ENCODE peak calls at places on chromosomes 2 and 18, in four cellular contexts. One of them, this sample, is unnamed.

GRCh38 chr2:158529379-158530110 is 72.8 kb downstream of the PKP4 start:
- DNase-seq in nephron progenitor cell: no peak
- DNase-seq in astrocyte: peak
- DNase-seq in AG10803: peak
- DNase-seq in this sample: peak

GRCh38 chr18:68150976-68151375 is 563.9 kb downstream of the TMX3 start:
- DNase-seq in nephron progenitor cell: no peak
- DNase-seq in AG10803: no peak
- DNase-seq in astrocyte: no peak
- DNase-seq in this sample: no peak

GRCh38 chr2:182852090-182852489 is 14.3 kb downstream of the FRZB start:
- DNase-seq in astrocyte: no peak
- DNase-seq in nephron progenitor cell: peak
- DNase-seq in AG10803: no peak
- DNase-seq in this sample: no peak

GRCh38 chr2:42021490-42021889 is 26.3 kb upstream of the PKDCC start:
- DNase-seq in astrocyte: peak
- DNase-seq in nephron progenitor cell: no peak
- DNase-seq in AG10803: peak
- DNase-seq in this sample: no peak

GRCh38 chr18:26279428-26279827 is 53.2 kb downstream of the TAF4B start:
- DNase-seq in nephron progenitor cell: no peak
- DNase-seq in astrocyte: no peak
- DNase-seq in AG10803: no peak
- DNase-seq in this sample: no peak

GRCh38 chr2:96260404-96261260 is 5.2 kb downstream of the TMEM127 start:
- DNase-seq in astrocyte: peak
- DNase-seq in nephron progenitor cell: peak
- DNase-seq in AG10803: peak
- DNase-seq in this sample: peak

GRCh38 chr2:23523651-23524260 is 138.8 kb downstream of the KLHL29 start:
- DNase-seq in AG10803: peak
- DNase-seq in astrocyte: peak
- DNase-seq in nephron progenitor cell: peak
- DNase-seq in this sample: no peak

GRCh38 chr2:238504181-238504711 is 77.5 kb downstream of the ASB1 start:
- DNase-seq in AG10803: no peak
- DNase-seq in nephron progenitor cell: no peak
- DNase-seq in astrocyte: no peak
- DNase-seq in this sample: no peak

GRCh38 chr18:489244-490023 is 11.1 kb downstream of the COLEC12 start:
- DNase-seq in astrocyte: peak
- DNase-seq in nephron progenitor cell: no peak
- DNase-seq in AG10803: peak
- DNase-seq in this sample: peak

GRCh38 chr2:218294430-218294999 is 2.2 kb upstream of the TMBIM1 start:
- DNase-seq in AG10803: no peak
- DNase-seq in nephron progenitor cell: no peak
- DNase-seq in astrocyte: no peak
- DNase-seq in this sample: no peak

GRCh38 chr2:37827911-37828411 is 97.1 kb upstream of the RMDN2 start:
- DNase-seq in astrocyte: peak
- DNase-seq in AG10803: peak
- DNase-seq in nephron progenitor cell: no peak
- DNase-seq in this sample: peak

GRCh38 chr2:61585383-61585782 is 47.2 kb upstream of the XPO1 start:
- DNase-seq in nephron progenitor cell: no peak
- DNase-seq in AG10803: no peak
- DNase-seq in astrocyte: no peak
- DNase-seq in this sample: no peak

GRCh38 chr2:48849770-48850169 is 94.2 kb upstream of the LHCGR start:
- DNase-seq in astrocyte: peak
- DNase-seq in nephron progenitor cell: no peak
- DNase-seq in AG10803: peak
- DNase-seq in this sample: no peak

GRCh38 chr2:201182650-201183372 is at the start of gene CASP10:
- DNase-seq in AG10803: peak
- DNase-seq in astrocyte: peak
- DNase-seq in nephron progenitor cell: no peak
- DNase-seq in this sample: peak

GRCh38 chr18:38052879-38053590 is 487.4 kb upstream of the CELF4 start:
- DNase-seq in AG10803: no peak
- DNase-seq in nephron progenitor cell: no peak
- DNase-seq in astrocyte: no peak
- DNase-seq in this sample: no peak

GRCh38 chr2:120287183-120288015 is 34.7 kb downstream of the RALB start:
- DNase-seq in AG10803: peak
- DNase-seq in astrocyte: peak
- DNase-seq in nephron progenitor cell: no peak
- DNase-seq in this sample: peak

GRCh38 chr2:187324631-187325030 is 123.4 kb downstream of the CALCRL start:
- DNase-seq in AG10803: no peak
- DNase-seq in nephron progenitor cell: no peak
- DNase-seq in astrocyte: no peak
- DNase-seq in this sample: no peak

GRCh38 chr2:19146867-19147266 is 211.6 kb downstream of the OSR1 start:
- DNase-seq in astrocyte: no peak
- DNase-seq in nephron progenitor cell: no peak
- DNase-seq in AG10803: no peak
- DNase-seq in this sample: no peak

GRCh38 chr2:35503738-35504160 is 851.8 kb upstream of the CRIM1 start:
- DNase-seq in AG10803: no peak
- DNase-seq in nephron progenitor cell: no peak
- DNase-seq in astrocyte: peak
- DNase-seq in this sample: no peak

GRCh38 chr18:59453468-59453961 is 94.5 kb upstream of the LMAN1 start:
- DNase-seq in nephron progenitor cell: no peak
- DNase-seq in astrocyte: no peak
- DNase-seq in AG10803: no peak
- DNase-seq in this sample: no peak

GRCh38 chr2:8796878-8797550 is 40.4 kb downstream of the KIDINS220 start:
- DNase-seq in nephron progenitor cell: no peak
- DNase-seq in AG10803: no peak
- DNase-seq in astrocyte: no peak
- DNase-seq in this sample: no peak

GRCh38 chr2:69975136-69975852 is 13.9 kb upstream of the ASPRV1 start:
- DNase-seq in astrocyte: no peak
- DNase-seq in nephron progenitor cell: no peak
- DNase-seq in AG10803: no peak
- DNase-seq in this sample: no peak

GRCh38 chr2:39243469-39244123 is at the start of gene CDKL4:
- DNase-seq in astrocyte: no peak
- DNase-seq in AG10803: no peak
- DNase-seq in nephron progenitor cell: no peak
- DNase-seq in this sample: peak

GRCh38 chr2:239735131-239735828 is 289.9 kb downstream of the NDUFA10 start:
- DNase-seq in astrocyte: no peak
- DNase-seq in AG10803: peak
- DNase-seq in nephron progenitor cell: peak
- DNase-seq in this sample: no peak

GRCh38 chr2:40178971-40179370 is 272.9 kb downstream of the SLC8A1 start:
- DNase-seq in nephron progenitor cell: no peak
- DNase-seq in AG10803: peak
- DNase-seq in astrocyte: no peak
- DNase-seq in this sample: peak

GRCh38 chr18:3293196-3293951 is 31.4 kb downstream of the MYL12B start:
- DNase-seq in AG10803: no peak
- DNase-seq in nephron progenitor cell: no peak
- DNase-seq in astrocyte: no peak
- DNase-seq in this sample: no peak

GRCh38 chr18:3294435-3295080 is 32.6 kb downstream of the MYL12B start:
- DNase-seq in nephron progenitor cell: no peak
- DNase-seq in AG10803: no peak
- DNase-seq in astrocyte: peak
- DNase-seq in this sample: peak

GRCh38 chr18:3297025-3297984 is 35.4 kb downstream of the MYL12B start:
- DNase-seq in nephron progenitor cell: peak
- DNase-seq in astrocyte: peak
- DNase-seq in AG10803: peak
- DNase-seq in this sample: peak
- TF ChIP-seq CTCF in nephron progenitor cell: peak
- TF ChIP-seq CTCF in astrocyte: peak
- TF ChIP-seq CTCF in AG10803: peak
- TF ChIP-seq CTCF in this sample: peak

GRCh38 chr18:55322176-55322735 is 265.7 kb downstream of the TCF4 start:
- DNase-seq in astrocyte: peak
- DNase-seq in AG10803: peak
- DNase-seq in nephron progenitor cell: peak
- DNase-seq in this sample: peak
- TF ChIP-seq CTCF in astrocyte: no peak
- TF ChIP-seq CTCF in AG10803: peak
- TF ChIP-seq CTCF in nephron progenitor cell: no peak
- TF ChIP-seq CTCF in this sample: peak

GRCh38 chr2:116057538-116057937 is 1615.1 kb downstream of the DPP10 start:
- DNase-seq in nephron progenitor cell: no peak
- DNase-seq in astrocyte: no peak
- DNase-seq in AG10803: no peak
- DNase-seq in this sample: no peak
- TF ChIP-seq CTCF in nephron progenitor cell: no peak
- TF ChIP-seq CTCF in astrocyte: no peak
- TF ChIP-seq CTCF in AG10803: no peak
- TF ChIP-seq CTCF in this sample: no peak

DNA sequence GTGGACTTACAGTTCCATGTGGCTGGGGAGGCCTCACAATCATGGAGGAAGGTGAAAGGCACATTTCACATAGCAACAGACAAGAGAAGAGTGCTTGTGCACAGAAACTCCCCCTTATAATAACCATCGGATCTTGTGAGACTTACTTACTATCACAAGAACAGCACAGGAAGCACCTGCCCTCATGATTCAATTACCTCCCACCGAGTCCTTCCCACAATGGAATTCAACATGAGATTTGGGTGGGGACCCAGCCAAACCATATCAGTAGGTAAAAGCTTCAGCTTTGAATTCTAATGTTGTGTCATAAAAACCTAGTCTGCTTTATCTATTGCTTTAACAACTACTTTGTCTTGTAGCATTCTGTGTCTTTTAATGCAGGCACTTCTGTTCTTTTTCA is 140.4 kb upstream of the PIK3C3 start:
- DNase-seq in nephron progenitor cell: no peak
- DNase-seq in astrocyte: peak
- DNase-seq in AG10803: no peak
- DNase-seq in this sample: no peak
- TF ChIP-seq CTCF in nephron progenitor cell: no peak
- TF ChIP-seq CTCF in astrocyte: no peak
- TF ChIP-seq CTCF in AG10803: no peak
- TF ChIP-seq CTCF in this sample: no peak

GRCh38 chr2:72803151-72803550 is 22.7 kb downstream of the EXOC6B start:
- DNase-seq in nephron progenitor cell: no peak
- DNase-seq in astrocyte: peak
- DNase-seq in AG10803: peak
- DNase-seq in this sample: no peak

GRCh38 chr2:72800491-72800890 is 25.3 kb downstream of the EXOC6B start:
- DNase-seq in AG10803: no peak
- DNase-seq in nephron progenitor cell: no peak
- DNase-seq in astrocyte: no peak
- DNase-seq in this sample: no peak

GRCh38 chr2:72809095-72809494 is 16.7 kb downstream of the EXOC6B start:
- DNase-seq in nephron progenitor cell: no peak
- DNase-seq in AG10803: no peak
- DNase-seq in astrocyte: no peak
- DNase-seq in this sample: no peak

GRCh38 chr2:72806280-72806955 is 19.4 kb downstream of the EXOC6B start:
- DNase-seq in astrocyte: peak
- DNase-seq in AG10803: peak
- DNase-seq in nephron progenitor cell: no peak
- DNase-seq in this sample: no peak

DNA sequence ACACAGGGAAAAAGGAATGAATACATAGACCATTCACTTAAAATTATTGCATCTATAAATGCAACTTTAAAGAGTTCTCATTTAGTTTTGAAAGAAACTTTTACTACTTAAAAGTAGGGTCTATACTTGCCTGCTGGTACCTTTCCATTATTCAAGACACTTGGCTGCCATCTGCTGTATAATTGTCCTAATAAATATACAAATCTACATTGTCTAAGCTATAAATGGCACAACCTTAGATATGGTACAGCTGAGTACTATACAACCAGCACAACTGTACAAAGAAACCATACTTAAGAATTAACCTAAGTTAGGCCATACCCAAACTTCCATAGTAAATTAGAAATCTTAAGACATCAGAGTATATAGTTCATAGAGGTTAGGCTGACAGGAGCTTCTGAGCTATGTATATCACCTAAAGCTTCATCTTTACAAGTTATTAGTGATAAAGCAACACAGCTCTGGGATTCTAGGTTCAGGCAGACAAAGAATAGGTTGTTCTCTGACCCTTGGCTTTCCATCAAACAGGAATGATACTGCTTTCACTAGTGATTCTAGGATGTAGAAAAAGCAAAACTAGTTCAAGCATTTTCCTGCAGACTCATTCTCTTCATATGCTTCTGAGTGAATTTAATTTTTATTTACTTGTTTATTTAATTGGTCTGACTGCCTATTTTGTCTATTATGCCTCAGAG is 22.1 kb downstream of the EXOC6B start:
- DNase-seq in nephron progenitor cell: no peak
- DNase-seq in AG10803: no peak
- DNase-seq in astrocyte: no peak
- DNase-seq in this sample: no peak
- TF ChIP-seq CTCF in nephron progenitor cell: no peak
- TF ChIP-seq CTCF in AG10803: no peak
- TF ChIP-seq CTCF in astrocyte: no peak
- TF ChIP-seq CTCF in this sample: no peak

GRCh38 chr2:121858847-121859246 is 103.4 kb downstream of the TSN start:
- DNase-seq in AG10803: no peak
- DNase-seq in nephron progenitor cell: no peak
- DNase-seq in astrocyte: no peak
- DNase-seq in this sample: no peak

GRCh38 chr2:121855456-121855985 is 100.1 kb downstream of the TSN start:
- DNase-seq in AG10803: no peak
- DNase-seq in astrocyte: no peak
- DNase-seq in nephron progenitor cell: no peak
- DNase-seq in this sample: no peak

GRCh38 chr2:121858406-121858805 is 103.0 kb downstream of the TSN start:
- DNase-seq in astrocyte: no peak
- DNase-seq in AG10803: peak
- DNase-seq in nephron progenitor cell: no peak
- DNase-seq in this sample: peak

GRCh38 chr2:121860033-121860810 is 104.8 kb downstream of the TSN start:
- DNase-seq in nephron progenitor cell: no peak
- DNase-seq in AG10803: peak
- DNase-seq in astrocyte: peak
- DNase-seq in this sample: peak

GRCh38 chr2:121856358-121856757 is 100.9 kb downstream of the TSN start:
- DNase-seq in nephron progenitor cell: no peak
- DNase-seq in astrocyte: no peak
- DNase-seq in AG10803: no peak
- DNase-seq in this sample: no peak
- TF ChIP-seq CTCF in nephron progenitor cell: no peak
- TF ChIP-seq CTCF in astrocyte: no peak
- TF ChIP-seq CTCF in AG10803: no peak
- TF ChIP-seq CTCF in this sample: no peak